ENCODE peak calls at places on chromosomes 6 and 20, in four cellular contexts. One of them, this sample, is unnamed.

GRCh38 chr6:5335020-5335419 is 73.7 kb downstream of the FARS2 start:
- DNase-seq in HepG2: no peak
- DNase-seq in WTC11: no peak
- DNase-seq in K562: no peak
- DNase-seq in this sample: no peak

GRCh38 chr20:39717976-39718375 is 755.8 kb downstream of the DHX35 start:
- DNase-seq in HepG2: no peak
- DNase-seq in WTC11: no peak
- DNase-seq in K562: no peak
- DNase-seq in this sample: no peak

GRCh38 chr6:44554901-44555300 is 167.4 kb downstream of the CDC5L start:
- DNase-seq in HepG2: no peak
- DNase-seq in WTC11: no peak
- DNase-seq in K562: no peak
- DNase-seq in this sample: no peak

GRCh38 chr6:43120938-43121913 is 45.1 kb downstream of the PTK7 start:
- DNase-seq in HepG2: no peak
- DNase-seq in WTC11: no peak
- DNase-seq in K562: no peak
- DNase-seq in this sample: no peak

GRCh38 chr6:159578629-159579028 is 114.4 kb downstream of the SOD2 start:
- DNase-seq in HepG2: no peak
- DNase-seq in WTC11: no peak
- DNase-seq in K562: no peak
- DNase-seq in this sample: no peak

GRCh38 chr6:169832247-169832948 is 81.0 kb downstream of the ERMARD start:
- DNase-seq in HepG2: peak
- DNase-seq in WTC11: no peak
- DNase-seq in K562: no peak
- DNase-seq in this sample: no peak

GRCh38 chr20:16491277-16491912 is 81.9 kb downstream of the KIF16B start:
- DNase-seq in HepG2: no peak
- DNase-seq in WTC11: no peak
- DNase-seq in K562: no peak
- DNase-seq in this sample: no peak

GRCh38 chr6:161054876-161055275 is 63.3 kb downstream of the MAP3K4 start:
- DNase-seq in HepG2: no peak
- DNase-seq in WTC11: no peak
- DNase-seq in K562: no peak
- DNase-seq in this sample: no peak

GRCh38 chr6:169165561-169166300 is 87.9 kb downstream of the THBS2 start:
- DNase-seq in HepG2: no peak
- DNase-seq in WTC11: no peak
- DNase-seq in K562: no peak
- DNase-seq in this sample: peak

GRCh38 chr6:116328528-116328903 is 42.2 kb upstream of the DSE start:
- DNase-seq in HepG2: no peak
- DNase-seq in WTC11: no peak
- DNase-seq in K562: no peak
- DNase-seq in this sample: no peak

GRCh38 chr20:15547109-15547508 is 1026.1 kb downstream of the KIF16B start:
- DNase-seq in HepG2: no peak
- DNase-seq in WTC11: no peak
- DNase-seq in K562: no peak
- DNase-seq in this sample: no peak

GRCh38 chr6:110486756-110487155 is 10.3 kb upstream of the SLC22A16 start:
- DNase-seq in HepG2: no peak
- DNase-seq in WTC11: no peak
- DNase-seq in K562: no peak
- DNase-seq in this sample: no peak

GRCh38 chr20:46814366-46815232 is 80.0 kb upstream of the EYA2 start:
- DNase-seq in HepG2: peak
- DNase-seq in WTC11: peak
- DNase-seq in K562: no peak
- DNase-seq in this sample: no peak

GRCh38 chr6:52493669-52494068 is 73.5 kb downstream of the EFHC1 start:
- DNase-seq in HepG2: no peak
- DNase-seq in WTC11: no peak
- DNase-seq in K562: no peak
- DNase-seq in this sample: no peak

GRCh38 chr20:19506021-19506420 is 252.0 kb upstream of the RIN2 start:
- DNase-seq in HepG2: no peak
- DNase-seq in WTC11: no peak
- DNase-seq in K562: no peak
- DNase-seq in this sample: no peak

GRCh38 chr6:169224185-169224695 is 29.4 kb downstream of the THBS2 start:
- DNase-seq in HepG2: peak
- DNase-seq in WTC11: no peak
- DNase-seq in K562: peak
- DNase-seq in this sample: no peak

GRCh38 chr6:150395388-150396009 is 26.7 kb downstream of the IYD start:
- DNase-seq in HepG2: peak
- DNase-seq in WTC11: peak
- DNase-seq in K562: peak
- DNase-seq in this sample: peak

GRCh38 chr20:6956574-6956973 is 189.1 kb downstream of the BMP2 start:
- DNase-seq in HepG2: no peak
- DNase-seq in WTC11: no peak
- DNase-seq in K562: no peak
- DNase-seq in this sample: no peak

GRCh38 chr6:12494161-12494560 is 204.0 kb downstream of the EDN1 start:
- DNase-seq in HepG2: no peak
- DNase-seq in WTC11: no peak
- DNase-seq in K562: no peak
- DNase-seq in this sample: no peak

DNA sequence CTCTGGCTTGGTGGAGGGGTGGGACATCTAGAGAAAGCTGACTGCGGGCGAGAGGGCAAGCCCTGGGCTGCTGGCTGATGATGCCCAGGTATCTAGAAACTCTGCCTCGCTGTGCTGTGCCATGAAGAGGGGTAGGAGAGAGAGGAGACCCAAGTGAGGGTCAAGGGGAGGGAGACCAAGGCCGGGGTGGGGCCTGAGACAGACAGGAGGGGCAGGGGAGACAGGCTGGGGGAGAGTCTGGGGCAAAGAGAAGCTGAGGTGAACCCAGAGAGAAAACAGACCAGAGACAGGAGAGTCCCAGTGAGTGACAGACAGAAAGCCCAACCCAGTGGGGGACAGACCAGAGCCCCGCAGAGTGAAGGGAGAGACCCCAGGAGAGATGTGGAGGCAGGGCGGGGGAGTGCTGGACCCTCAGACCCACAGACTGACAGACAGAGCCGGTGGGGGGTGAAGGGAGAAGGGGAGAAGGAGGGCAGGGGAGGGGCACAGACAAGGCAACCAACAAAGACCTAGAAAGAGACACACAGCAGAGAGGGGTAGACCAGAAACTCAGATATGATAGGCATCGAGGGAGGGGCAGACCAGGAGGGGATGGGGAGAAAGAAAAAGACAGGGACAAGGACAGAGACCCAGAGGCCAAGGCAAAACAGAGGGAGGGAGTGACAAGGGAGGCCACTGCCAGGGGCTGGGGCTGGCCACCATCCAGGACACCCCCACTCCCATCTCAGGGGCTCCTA is 5.9 kb downstream of the TEAD3 start:
- DNase-seq in HepG2: no peak
- DNase-seq in WTC11: no peak
- DNase-seq in K562: no peak
- DNase-seq in this sample: no peak
- TF ChIP-seq FOXJ3 in HepG2: no peak
- TF ChIP-seq FOXJ3 in WTC11: no peak
- TF ChIP-seq FOXJ3 in K562: no peak
- TF ChIP-seq FOXJ3 in this sample: no peak

GRCh38 chr6:127466416-127466815 is 7.2 kb upstream of the KIAA0408 start:
- DNase-seq in HepG2: no peak
- DNase-seq in WTC11: no peak
- DNase-seq in K562: no peak
- DNase-seq in this sample: no peak
- TF ChIP-seq FOXJ3 in HepG2: no peak
- TF ChIP-seq FOXJ3 in WTC11: no peak
- TF ChIP-seq FOXJ3 in K562: no peak
- TF ChIP-seq FOXJ3 in this sample: no peak

DNA sequence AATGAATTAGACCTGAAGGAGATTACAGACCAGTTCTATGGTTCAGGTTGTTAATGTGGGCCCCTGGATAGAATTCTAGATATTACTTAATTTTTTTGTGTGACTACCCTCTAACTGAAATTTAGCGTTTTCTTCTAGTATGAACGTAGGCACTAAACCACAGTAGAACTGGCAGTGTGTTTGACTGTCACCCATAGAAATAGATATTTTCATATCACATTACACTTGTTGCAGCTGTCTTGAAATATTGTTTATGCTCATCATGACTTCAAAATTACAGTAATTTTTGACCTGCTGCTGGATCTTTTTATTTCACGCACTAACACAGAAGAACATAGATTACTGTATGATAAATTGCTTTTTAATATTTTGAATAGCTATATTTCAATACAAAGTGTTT is 31.6 kb downstream of the E2F3 start:
- DNase-seq in HepG2: no peak
- DNase-seq in WTC11: no peak
- DNase-seq in K562: no peak
- DNase-seq in this sample: no peak
- TF ChIP-seq FOXJ3 in HepG2: no peak
- TF ChIP-seq FOXJ3 in WTC11: no peak
- TF ChIP-seq FOXJ3 in K562: no peak
- TF ChIP-seq FOXJ3 in this sample: no peak

GRCh38 chr6:146339716-146340115 is 203.9 kb upstream of the RAB32 start:
- DNase-seq in HepG2: no peak
- DNase-seq in WTC11: no peak
- DNase-seq in K562: no peak
- DNase-seq in this sample: no peak
- TF ChIP-seq FOXJ3 in HepG2: no peak
- TF ChIP-seq FOXJ3 in WTC11: no peak
- TF ChIP-seq FOXJ3 in K562: no peak
- TF ChIP-seq FOXJ3 in this sample: no peak

GRCh38 chr6:134840086-134840485 is 109.8 kb downstream of the ALDH8A1 start:
- DNase-seq in HepG2: peak
- DNase-seq in WTC11: no peak
- DNase-seq in K562: no peak
- DNase-seq in this sample: no peak
- TF ChIP-seq FOXJ3 in HepG2: no peak
- TF ChIP-seq FOXJ3 in WTC11: no peak
- TF ChIP-seq FOXJ3 in K562: no peak
- TF ChIP-seq FOXJ3 in this sample: no peak

GRCh38 chr6:23350752-23351453 is 775.1 kb upstream of the NRSN1 start:
- DNase-seq in HepG2: no peak
- DNase-seq in WTC11: no peak
- DNase-seq in K562: no peak
- DNase-seq in this sample: peak

GRCh38 chr6:23343610-23344306 is 774.4 kb downstream of the HDGFL1 start:
- DNase-seq in HepG2: no peak
- DNase-seq in WTC11: no peak
- DNase-seq in K562: no peak
- DNase-seq in this sample: no peak

GRCh38 chr6:23348185-23348584 is 777.8 kb upstream of the NRSN1 start:
- DNase-seq in HepG2: no peak
- DNase-seq in WTC11: no peak
- DNase-seq in K562: no peak
- DNase-seq in this sample: peak

GRCh38 chr6:23354004-23354403 is 772.0 kb upstream of the NRSN1 start:
- DNase-seq in HepG2: no peak
- DNase-seq in WTC11: no peak
- DNase-seq in K562: no peak
- DNase-seq in this sample: no peak

GRCh38 chr6:23349521-23350147 is 776.4 kb upstream of the NRSN1 start:
- DNase-seq in HepG2: no peak
- DNase-seq in WTC11: no peak
- DNase-seq in K562: no peak
- DNase-seq in this sample: peak
- TF ChIP-seq FOXJ3 in HepG2: no peak
- TF ChIP-seq FOXJ3 in WTC11: no peak
- TF ChIP-seq FOXJ3 in K562: no peak
- TF ChIP-seq FOXJ3 in this sample: peak